ENCODE peak calls at places on chromosomes 3 and 15, in five cellular contexts. F is left ventricle myocardium inferior; Q is Karpas-422; S is tibial nerve; U is naive thymus-derived CD4-positive, alpha-beta T cell. N is an unnamed sample.

GRCh38 chr3:54830658-54831057 is 97.2 kb downstream of the LRTM1 start:
- DNase-seq in F (no peak), Q (peak; percentile 78), S (no peak), U (no peak), N (peak; percentile 41)

GRCh38 chr3:128178782-128179473 is 25.6 kb downstream of the EEFSEC start:
- DNase-seq in F (no peak), Q (no peak), S (no peak), U (no peak), N (no peak)

GRCh38 chr15:52161406-52161966 is 29.7 kb downstream of the GNB5 start:
- DNase-seq in F (no peak), Q (no peak), S (no peak), U (no peak), N (no peak)

GRCh38 chr3:29893024-29893554 is 612.2 kb downstream of the RBMS3 start:
- DNase-seq in F (no peak), Q (no peak), S (no peak), U (no peak), N (no peak)

GRCh38 chr15:96333194-96334016 is 2.9 kb downstream of the NR2F2 start:
- DNase-seq in F (no peak), Q (no peak), S (no peak), U (no peak), N (no peak)

GRCh38 chr3:7340795-7341194 is 479.9 kb downstream of the GRM7 start:
- DNase-seq in F (no peak), Q (no peak), S (no peak), U (peak; percentile 6), N (no peak)

GRCh38 chr3:4809970-4810369 is 169.3 kb upstream of the BHLHE40 start:
- DNase-seq in F (no peak), Q (no peak), S (no peak), U (no peak), N (no peak)

GRCh38 chr3:171876651-171877272 is 33.6 kb downstream of the TMEM212 start:
- DNase-seq in F (no peak), Q (no peak), S (no peak), U (no peak), N (no peak)

GRCh38 chr3:151960956-151961580 is 87.6 kb downstream of the SUCNR1 start:
- DNase-seq in F (no peak), Q (no peak), S (no peak), U (no peak), N (no peak)

GRCh38 chr3:33430571-33430970 is 9.6 kb downstream of the UBP1 start:
- DNase-seq in F (no peak), Q (no peak), S (no peak), U (no peak), N (no peak)

GRCh38 chr15:32029862-32030781 is at the start of gene CHRNA7:
- DNase-seq in F (peak; percentile 59), Q (no peak), S (no peak), U (no peak), N (peak; percentile 19)

GRCh38 chr3:129022995-129023332 is 21.9 kb downstream of the EFCC1 start:
- DNase-seq in F (no peak), Q (no peak), S (no peak), U (no peak), N (no peak)

GRCh38 chr3:13308406-13308805 is 111.7 kb downstream of the NUP210 start:
- DNase-seq in F (no peak), Q (peak; percentile 73), S (no peak), U (peak; percentile 38), N (peak; percentile 56)

GRCh38 chr15:49163678-49164077 is 6.4 kb upstream of the GALK2 start:
- DNase-seq in F (no peak), Q (no peak), S (no peak), U (no peak), N (no peak)

GRCh38 chr3:5002174-5002870 is 23.1 kb downstream of the BHLHE40 start:
- DNase-seq in F (no peak), Q (no peak), S (no peak), U (no peak), N (no peak)

GRCh38 chr3:115239717-115240116 is 92.6 kb upstream of the ZBTB20 start:
- DNase-seq in F (peak; percentile 25), Q (no peak), S (no peak), U (no peak), N (no peak)

GRCh38 chr3:184652465-184652864 is 59.4 kb downstream of the MAGEF1 start:
- DNase-seq in F (no peak), Q (no peak), S (no peak), U (no peak), N (no peak)

GRCh38 chr15:60412807-60413597 is 15.2 kb upstream of the ANXA2 start:
- DNase-seq in F (no peak), Q (no peak), S (no peak), U (no peak), N (no peak)

GRCh38 chr15:33608714-33609113 is 297.9 kb downstream of the RYR3 start:
- DNase-seq in F (no peak), Q (no peak), S (no peak), U (no peak), N (no peak)
- H3K36me3 ChIP-seq in F (no peaks in the 10 kb centered on the region), Q (no peaks in the 10 kb centered on the region), S (no peaks in the 10 kb centered on the region), U (no peaks in the 10 kb centered on the region), N (no peaks in the 10 kb centered on the region)

DNA sequence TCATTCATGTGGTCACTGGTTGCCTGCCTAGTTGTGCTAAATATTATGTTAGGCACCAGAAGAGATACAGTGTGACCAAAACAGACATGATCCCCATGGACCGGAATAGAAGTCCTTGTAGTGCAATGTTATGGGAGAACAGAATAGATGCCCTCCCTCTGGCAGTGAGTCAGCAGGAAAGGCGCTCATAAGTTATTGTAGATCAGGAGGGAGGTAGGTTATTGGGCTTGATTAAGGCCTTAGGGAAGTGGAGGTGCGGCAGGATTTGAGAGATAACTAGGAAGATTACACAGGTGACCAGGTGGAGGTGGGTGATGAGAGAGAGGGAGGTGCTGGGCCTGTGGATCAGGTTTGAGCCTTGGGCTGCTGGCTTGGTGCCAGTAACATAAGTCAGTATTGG is 5.3 kb downstream of the MCTP2 start:
- DNase-seq in F (no peak), Q (no peak), S (no peak), U (no peak), N (no peak)
- H3K36me3 ChIP-seq in F (no peaks in the 10 kb centered on the region), Q (peaks cover 3% of the 10 kb centered on the region), S (no peaks in the 10 kb centered on the region), U (no peaks in the 10 kb centered on the region), N (peaks cover 9% of the 10 kb centered on the region)

DNA sequence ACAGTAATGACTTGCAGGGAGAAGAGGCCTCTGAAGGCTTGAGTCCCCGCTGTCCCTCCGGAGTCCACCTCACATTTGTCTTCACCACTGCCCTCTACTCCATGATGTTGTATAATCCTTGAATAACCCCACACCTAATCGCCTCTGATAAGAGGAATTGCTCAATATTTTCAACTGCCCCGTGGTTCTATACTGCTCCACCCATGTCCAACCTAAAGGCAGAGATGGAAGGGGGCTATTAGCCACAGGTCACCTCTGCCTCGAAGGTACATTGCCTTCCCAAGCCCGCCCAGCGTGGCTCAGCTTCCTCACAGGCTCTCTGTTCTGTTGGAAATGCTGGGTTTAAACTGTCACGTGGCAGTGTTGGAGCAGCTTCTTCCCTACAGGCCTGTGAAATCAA is 12.4 kb downstream of the TLR9 start:
- DNase-seq in F (no peak), Q (no peak), S (no peak), U (no peak), N (no peak)
- H3K36me3 ChIP-seq in F (peaks cover 81% of the 10 kb centered on the region), Q (peaks cover 30% of the 10 kb centered on the region), S (peaks cover 28% of the 10 kb centered on the region), U (peaks cover 23% of the 10 kb centered on the region), N (peaks cover 89% of the 10 kb centered on the region)

GRCh38 chr15:24961967-24962366 is 7.2 kb downstream of the SNRPN start:
- DNase-seq in F (no peak), Q (no peak), S (no peak), U (no peak), N (no peak)
- H3K36me3 ChIP-seq in F (peaks cover 51% of the 10 kb centered on the region), Q (peaks cover 46% of the 10 kb centered on the region), S (peaks cover 4% of the 10 kb centered on the region), U (peaks cover 31% of the 10 kb centered on the region), N (no peaks in the 10 kb centered on the region)

GRCh38 chr3:64009528-64009927 is 13.8 kb downstream of the PSMD6 start:
- DNase-seq in F (no peak), Q (no peak), S (no peak), U (no peak), N (no peak)

GRCh38 chr3:64008017-64008416 is 15.3 kb downstream of the PSMD6 start:
- DNase-seq in F (no peak), Q (no peak), S (no peak), U (no peak), N (no peak)

GRCh38 chr3:64008487-64008886 is 14.8 kb downstream of the PSMD6 start:
- DNase-seq in F (no peak), Q (no peak), S (no peak), U (no peak), N (no peak)

GRCh38 chr3:64010199-64010598 is 13.1 kb downstream of the PSMD6 start:
- DNase-seq in F (no peak), Q (no peak), S (no peak), U (no peak), N (no peak)

GRCh38 chr3:64008952-64009351 is 14.3 kb downstream of the PSMD6 start:
- DNase-seq in F (no peak), Q (no peak), S (no peak), U (no peak), N (no peak)
- H3K36me3 ChIP-seq in F (peaks cover 98% of the 10 kb centered on the region), Q (peaks cover 97% of the 10 kb centered on the region), S (peaks cover 23% of the 10 kb centered on the region), U (peaks cover 45% of the 10 kb centered on the region), N (peaks cover 99% of the 10 kb centered on the region)

GRCh38 chr15:85579957-85580694 is 199.7 kb downstream of the AKAP13 start:
- DNase-seq in F (peak; percentile 35), Q (no peak), S (no peak), U (no peak), N (no peak)
- H3K36me3 ChIP-seq in F (peaks cover 17% of the 10 kb centered on the region), Q (peaks cover 15% of the 10 kb centered on the region), S (no peaks in the 10 kb centered on the region), U (peaks cover 3% of the 10 kb centered on the region), N (peaks cover 77% of the 10 kb centered on the region)

GRCh38 chr15:101049282-101049681 is 130.1 kb downstream of the LRRK1 start:
- DNase-seq in F (no peak), Q (no peak), S (no peak), U (no peak), N (no peak)

GRCh38 chr15:101047301-101047781 is 128.2 kb downstream of the LRRK1 start:
- DNase-seq in F (peak; percentile 9), Q (no peak), S (no peak), U (no peak), N (no peak)

GRCh38 chr15:101049856-101050646 is 130.9 kb downstream of the LRRK1 start:
- DNase-seq in F (no peak), Q (no peak), S (no peak), U (no peak), N (no peak)

GRCh38 chr15:101046826-101047225 is 127.7 kb downstream of the LRRK1 start:
- DNase-seq in F (no peak), Q (no peak), S (no peak), U (no peak), N (no peak)

DNA sequence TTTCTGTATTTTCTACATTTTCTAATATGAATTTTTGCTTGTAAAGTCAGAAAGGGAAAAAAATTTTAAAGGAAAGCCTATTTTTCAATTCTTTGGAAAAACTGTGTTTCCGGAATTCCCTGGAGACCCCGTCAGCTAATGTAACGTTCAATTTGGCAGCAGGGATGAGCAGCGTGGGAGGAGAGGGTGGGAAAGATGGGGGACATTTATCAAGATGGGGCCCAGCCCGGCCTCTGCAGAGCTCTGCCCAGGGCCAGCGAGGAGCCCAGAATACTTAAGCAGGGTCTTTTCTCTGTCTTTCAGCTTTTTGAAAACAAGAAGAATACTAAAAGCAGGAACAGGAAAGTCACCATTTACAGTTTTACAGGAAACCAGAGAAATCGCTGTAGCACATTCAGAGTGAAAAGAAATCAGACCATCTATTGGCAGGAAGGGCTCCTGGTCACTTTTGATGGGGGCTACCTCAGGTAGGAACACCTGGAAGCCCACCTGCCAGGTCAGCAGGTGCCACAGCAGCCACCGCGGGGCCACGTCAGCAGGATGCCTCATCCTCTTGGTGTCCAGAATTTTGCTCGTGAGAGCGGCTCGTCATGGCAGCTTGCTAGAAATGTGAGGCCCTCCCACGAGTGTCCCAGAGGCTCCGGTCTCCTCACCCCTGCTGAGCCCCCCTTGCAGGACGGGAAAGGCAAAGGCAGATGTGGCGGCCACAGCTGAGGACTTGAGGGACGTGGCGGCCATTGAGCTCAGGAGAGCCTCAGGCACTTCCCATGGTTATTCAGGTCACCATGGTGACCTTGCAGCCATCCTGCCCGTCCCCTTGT is 129.2 kb downstream of the LRRK1 start:
- DNase-seq in F (no peak), Q (no peak), S (no peak), U (no peak), N (no peak)
- H3K36me3 ChIP-seq in F (no peaks in the 10 kb centered on the region), Q (peaks cover 74% of the 10 kb centered on the region), S (peaks cover 6% of the 10 kb centered on the region), U (no peaks in the 10 kb centered on the region), N (peaks cover 100% of the 10 kb centered on the region)

N was measured in OCI-LY7.